ENCODE peak calls at places on chromosomes 12 and 14, in five cellular contexts. One of them, this sample, is unnamed.

GRCh38 chr12:105220929-105221290 is 15.1 kb downstream of the APPL2 start:
- DNase-seq in H1: no peak
- DNase-seq in K562: no peak
- DNase-seq in SK-N-SH: no peak
- DNase-seq in GM12878: no peak
- DNase-seq in this sample: no peak

GRCh38 chr12:7117670-7118069 is 8.7 kb upstream of the C1RL start:
- DNase-seq in H1: no peak
- DNase-seq in GM12878: no peak
- DNase-seq in SK-N-SH: no peak
- DNase-seq in K562: no peak
- DNase-seq in this sample: no peak

GRCh38 chr14:94213021-94213420 is 38.9 kb downstream of the PPP4R4 start:
- DNase-seq in GM12878: no peak
- DNase-seq in SK-N-SH: no peak
- DNase-seq in H1: no peak
- DNase-seq in K562: no peak
- DNase-seq in this sample: no peak

GRCh38 chr12:3204143-3204542 is 127.0 kb downstream of the TSPAN9 start:
- DNase-seq in SK-N-SH: no peak
- DNase-seq in H1: no peak
- DNase-seq in K562: no peak
- DNase-seq in GM12878: no peak
- DNase-seq in this sample: no peak

GRCh38 chr12:125140918-125141573 is 75.8 kb downstream of the AACS start:
- DNase-seq in K562: no peak
- DNase-seq in H1: no peak
- DNase-seq in GM12878: no peak
- DNase-seq in SK-N-SH: no peak
- DNase-seq in this sample: no peak

GRCh38 chr14:89139404-89140247 is 277.4 kb downstream of the FOXN3 start:
- DNase-seq in SK-N-SH: no peak
- DNase-seq in K562: no peak
- DNase-seq in GM12878: no peak
- DNase-seq in H1: no peak
- DNase-seq in this sample: peak; percentile 77

GRCh38 chr14:85991156-85991555 is 461.2 kb downstream of the FLRT2 start:
- DNase-seq in K562: no peak
- DNase-seq in H1: no peak
- DNase-seq in GM12878: no peak
- DNase-seq in SK-N-SH: no peak
- DNase-seq in this sample: no peak

GRCh38 chr14:76056128-76056527 is 70.6 kb downstream of the IFT43 start:
- DNase-seq in K562: peak; percentile 15
- DNase-seq in GM12878: no peak
- DNase-seq in H1: no peak
- DNase-seq in SK-N-SH: no peak
- DNase-seq in this sample: no peak

GRCh38 chr12:69415471-69416275 is 54.5 kb upstream of the FRS2 start:
- DNase-seq in H1: peak; percentile 68
- DNase-seq in SK-N-SH: peak; percentile 55
- DNase-seq in GM12878: no peak
- DNase-seq in K562: no peak
- DNase-seq in this sample: peak; percentile 68

GRCh38 chr14:52025952-52026510 is 36.7 kb downstream of the RTRAF start:
- DNase-seq in K562: no peak
- DNase-seq in GM12878: no peak
- DNase-seq in SK-N-SH: no peak
- DNase-seq in H1: no peak
- DNase-seq in this sample: no peak

GRCh38 chr12:22692964-22693555 is 68.1 kb downstream of the ETNK1 start:
- DNase-seq in GM12878: no peak
- DNase-seq in K562: no peak
- DNase-seq in H1: no peak
- DNase-seq in SK-N-SH: no peak
- DNase-seq in this sample: no peak

GRCh38 chr14:68384881-68385280 is 408.0 kb downstream of the ZFP36L1 start:
- DNase-seq in K562: no peak
- DNase-seq in SK-N-SH: no peak
- DNase-seq in GM12878: no peak
- DNase-seq in H1: no peak
- DNase-seq in this sample: peak; percentile 44

GRCh38 chr14:100374891-100375272 is 51.7 kb downstream of the SLC25A47 start:
- DNase-seq in GM12878: no peak
- DNase-seq in K562: no peak
- DNase-seq in H1: no peak
- DNase-seq in SK-N-SH: no peak
- DNase-seq in this sample: no peak

GRCh38 chr12:16136206-16136605 is 141.3 kb downstream of the SLC15A5 start:
- DNase-seq in K562: no peak
- DNase-seq in GM12878: no peak
- DNase-seq in SK-N-SH: no peak
- DNase-seq in H1: no peak
- DNase-seq in this sample: no peak

GRCh38 chr12:65593206-65593833 is 231.0 kb upstream of the HMGA2 start:
- DNase-seq in H1: no peak
- DNase-seq in GM12878: no peak
- DNase-seq in K562: no peak
- DNase-seq in SK-N-SH: no peak
- DNase-seq in this sample: no peak

GRCh38 chr12:990649-991349 is at the start of gene ERC1:
- DNase-seq in GM12878: no peak
- DNase-seq in H1: peak; percentile 91
- DNase-seq in SK-N-SH: peak; percentile 97
- DNase-seq in K562: peak; percentile 91
- DNase-seq in this sample: peak; percentile 72

GRCh38 chr12:110688446-110689001 is 391 bp downstream of the HVCN1 start:
- DNase-seq in GM12878: no peak
- DNase-seq in H1: no peak
- DNase-seq in K562: no peak
- DNase-seq in SK-N-SH: no peak
- DNase-seq in this sample: no peak

GRCh38 chr12:15562263-15562662 is 226.9 kb downstream of the EPS8 start:
- DNase-seq in H1: no peak
- DNase-seq in K562: no peak
- DNase-seq in SK-N-SH: no peak
- DNase-seq in GM12878: no peak
- DNase-seq in this sample: no peak

GRCh38 chr12:14065094-14065493 is 83.7 kb upstream of the GRIN2B start:
- DNase-seq in H1: no peak
- DNase-seq in K562: no peak
- DNase-seq in GM12878: no peak
- DNase-seq in SK-N-SH: no peak
- DNase-seq in this sample: no peak

GRCh38 chr14:36512585-36513003 is 7.4 kb downstream of the NKX2-1 start:
- DNase-seq in GM12878: no peak
- DNase-seq in H1: no peak
- DNase-seq in K562: no peak
- DNase-seq in SK-N-SH: peak; percentile 2
- DNase-seq in this sample: no peak

GRCh38 chr14:68606644-68607043 is 186.2 kb downstream of the ZFP36L1 start:
- DNase-seq in K562: no peak
- DNase-seq in SK-N-SH: no peak
- DNase-seq in GM12878: no peak
- DNase-seq in H1: no peak
- DNase-seq in this sample: no peak

GRCh38 chr14:74945852-74946658 is 9.3 kb downstream of the PGF start:
- DNase-seq in GM12878: no peak
- DNase-seq in H1: peak; percentile 95
- DNase-seq in SK-N-SH: peak; percentile 95
- DNase-seq in K562: peak; percentile 75
- DNase-seq in this sample: peak; percentile 84

GRCh38 chr12:71646512-71646911 is 17.1 kb downstream of the ZFC3H1 start:
- DNase-seq in SK-N-SH: no peak
- DNase-seq in K562: no peak
- DNase-seq in GM12878: no peak
- DNase-seq in H1: no peak
- DNase-seq in this sample: no peak

GRCh38 chr14:32047791-32048190 is 29.3 kb upstream of the ARHGAP5 start:
- DNase-seq in H1: no peak
- DNase-seq in GM12878: no peak
- DNase-seq in SK-N-SH: no peak
- DNase-seq in K562: no peak
- DNase-seq in this sample: no peak

GRCh38 chr12:55017421-55017820 is 2.4 kb upstream of the NEUROD4 start:
- DNase-seq in K562: no peak
- DNase-seq in SK-N-SH: no peak
- DNase-seq in GM12878: no peak
- DNase-seq in H1: no peak
- DNase-seq in this sample: no peak

GRCh38 chr14:53999061-53999488 is 42.5 kb upstream of the BMP4 start:
- DNase-seq in K562: no peak
- DNase-seq in H1: no peak
- DNase-seq in GM12878: no peak
- DNase-seq in SK-N-SH: no peak
- DNase-seq in this sample: peak; percentile 68

GRCh38 chr12:131174901-131175300 is 221.2 kb downstream of the ADGRD1 start:
- DNase-seq in K562: no peak
- DNase-seq in GM12878: no peak
- DNase-seq in H1: no peak
- DNase-seq in SK-N-SH: no peak
- DNase-seq in this sample: no peak

GRCh38 chr12:131176926-131177325 is 223.2 kb downstream of the ADGRD1 start:
- DNase-seq in GM12878: no peak
- DNase-seq in SK-N-SH: no peak
- DNase-seq in K562: no peak
- DNase-seq in H1: peak; percentile 23
- DNase-seq in this sample: no peak

GRCh38 chr12:131176266-131176665 is 222.6 kb downstream of the ADGRD1 start:
- DNase-seq in K562: no peak
- DNase-seq in GM12878: no peak
- DNase-seq in H1: peak; percentile 8
- DNase-seq in SK-N-SH: no peak
- DNase-seq in this sample: no peak

DNA sequence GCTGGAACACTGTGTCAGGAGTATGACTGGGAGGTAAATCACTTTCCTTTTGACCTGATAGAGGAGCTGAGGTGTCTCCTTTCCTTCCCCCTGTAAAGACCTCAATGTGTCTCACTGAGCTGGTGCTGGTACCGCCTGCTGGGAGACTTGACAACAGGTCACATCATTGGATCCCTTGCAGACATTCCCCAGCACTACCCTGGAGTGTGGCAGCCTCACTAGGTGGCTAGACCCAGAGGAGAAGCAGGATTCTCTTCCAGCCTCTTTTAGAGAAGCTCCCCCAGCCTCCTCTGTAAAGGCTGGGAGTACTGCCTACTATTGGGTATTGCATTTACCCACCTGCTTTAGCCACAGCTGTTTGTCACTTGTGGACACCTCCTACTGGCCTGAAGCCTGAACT is 223.9 kb downstream of the ADGRD1 start:
- DNase-seq in K562: no peak
- DNase-seq in GM12878: no peak
- DNase-seq in H1: peak; percentile 4
- DNase-seq in SK-N-SH: no peak
- DNase-seq in this sample: no peak
- TF ChIP-seq CTCF in K562: no peak
- TF ChIP-seq CTCF in GM12878: no peak
- TF ChIP-seq CTCF in H1: no peak
- TF ChIP-seq CTCF in SK-N-SH: no peak
- TF ChIP-seq CTCF in this sample: no peak

DNA sequence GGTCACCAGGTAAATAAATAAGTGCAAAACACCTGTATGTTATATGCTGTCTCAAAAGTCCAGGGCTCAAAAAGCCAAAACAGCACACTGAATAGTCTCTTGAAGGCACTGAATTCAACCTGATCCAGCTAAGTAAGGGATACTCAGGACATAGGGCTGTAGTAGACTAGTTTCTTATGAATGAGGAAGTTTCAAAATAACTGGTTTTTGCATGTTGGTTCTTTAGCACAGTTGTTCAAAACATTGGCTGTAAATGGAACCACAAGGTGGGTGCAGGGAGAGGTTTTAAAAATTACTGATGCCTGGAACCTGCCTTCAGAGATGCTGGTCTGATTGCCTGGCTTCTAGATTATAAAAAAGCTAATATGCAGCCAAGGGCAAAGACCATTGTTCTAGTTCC is 34.1 kb downstream of the NDUFA12 start:
- DNase-seq in H1: no peak
- DNase-seq in GM12878: no peak
- DNase-seq in K562: no peak
- DNase-seq in SK-N-SH: no peak
- DNase-seq in this sample: no peak
- TF ChIP-seq TAF1 in H1: no peak
- TF ChIP-seq TAF1 in GM12878: no peak
- TF ChIP-seq TAF1 in K562: no peak
- TF ChIP-seq TAF1 in SK-N-SH: no peak
- TF ChIP-seq TAF1 in this sample: no peak

DNA sequence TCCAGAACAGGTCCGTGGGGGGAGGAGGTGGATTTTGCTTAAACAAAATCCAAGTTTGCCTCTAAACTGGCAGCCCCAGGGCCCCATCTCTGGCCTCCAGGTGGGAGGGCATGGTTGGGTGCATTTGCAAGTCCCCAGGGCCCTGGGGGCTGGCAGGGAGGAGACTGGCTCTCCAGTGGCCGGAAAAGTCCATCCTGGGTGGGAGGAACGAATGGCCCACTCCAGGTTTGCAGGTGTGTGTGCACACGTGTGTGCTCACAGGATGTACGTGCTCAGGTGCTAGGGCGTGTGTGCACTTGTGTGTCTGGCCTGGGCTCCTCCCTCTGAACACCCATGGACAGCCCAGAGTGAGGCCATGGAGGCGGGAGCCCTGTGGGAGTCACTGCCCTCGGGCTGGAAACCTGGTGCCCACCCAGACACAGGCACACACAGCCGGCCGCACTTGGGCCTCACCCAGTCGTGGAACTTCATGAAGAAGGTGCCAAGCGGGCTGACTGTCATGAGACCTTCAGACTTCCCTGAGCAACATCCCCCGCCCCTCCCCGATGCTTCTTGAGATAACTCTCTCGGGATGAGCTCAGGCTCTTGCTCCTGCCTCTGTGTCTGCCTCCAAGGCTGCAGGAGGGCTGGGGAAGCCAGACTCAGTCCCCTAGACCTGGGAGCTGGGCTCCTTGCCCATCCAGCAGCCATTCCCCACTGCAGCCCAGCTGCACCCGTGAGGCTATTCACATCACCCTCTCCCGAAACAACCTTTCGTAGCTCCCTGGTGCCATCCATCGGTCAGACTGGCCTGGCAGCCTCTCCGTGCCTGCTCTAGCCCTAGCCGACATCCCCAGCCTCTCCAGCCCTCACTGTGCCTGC is 9.4 kb downstream of the AHNAK2 start:
- DNase-seq in SK-N-SH: peak; percentile 51
- DNase-seq in H1: no peak
- DNase-seq in K562: no peak
- DNase-seq in GM12878: no peak
- DNase-seq in this sample: no peak
- TF ChIP-seq CTCF in SK-N-SH: peak; percentile 40
- TF ChIP-seq CTCF in H1: no peak
- TF ChIP-seq CTCF in K562: no peak
- TF ChIP-seq CTCF in GM12878: no peak
- TF ChIP-seq CTCF in this sample: peak; percentile 62

DNA sequence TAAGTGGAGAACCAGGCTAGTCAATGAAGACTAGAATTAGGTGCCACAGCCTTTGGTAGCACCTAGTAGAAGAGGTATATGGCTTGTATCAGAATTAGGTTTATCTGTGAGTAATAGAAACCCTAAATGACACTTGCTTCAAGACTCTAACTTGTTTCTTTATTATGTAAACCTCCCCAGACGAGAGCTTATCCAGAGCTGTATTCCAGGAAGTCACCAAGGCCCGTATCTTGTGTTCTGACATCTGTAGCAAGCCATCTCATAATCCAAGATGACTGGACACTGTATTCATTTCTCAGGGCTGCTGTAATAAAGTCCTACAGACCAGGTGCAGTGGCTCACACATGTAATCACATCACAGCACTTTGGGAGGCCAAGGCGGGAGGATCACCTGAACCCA is 56.7 kb upstream of the PPP1R12A start:
- DNase-seq in K562: no peak
- DNase-seq in SK-N-SH: no peak
- DNase-seq in GM12878: no peak
- DNase-seq in H1: no peak
- DNase-seq in this sample: no peak
- TF ChIP-seq TAF1 in K562: no peak
- TF ChIP-seq TAF1 in SK-N-SH: no peak
- TF ChIP-seq TAF1 in GM12878: no peak
- TF ChIP-seq TAF1 in H1: no peak
- TF ChIP-seq TAF1 in this sample: no peak